ENCODE peak calls at places on chromosomes 11 and 22, in seven cellular contexts. V is K562, M is HCT116, O is SK-N-SH, D is H1, F is GM12878, I is HepG2. N is an unnamed sample.

GRCh38 chr11:131609921-131610320 is 239.5 kb downstream of the NTM start:
- DNase-seq in V (no peak), M (no peak), O (no peak), D (no peak), F (no peak), I (no peak), N (no peak)

GRCh38 chr11:13487661-13488030 is 8.2 kb downstream of the PTH start:
- DNase-seq in V (peak), M (peak), O (no peak), D (no peak), F (no peak), I (peak), N (peak)

GRCh38 chr11:125517116-125517804 is 21.2 kb upstream of the FEZ1 start:
- DNase-seq in V (peak), M (no peak), O (peak), D (peak), F (no peak), I (no peak), N (peak)

GRCh38 chr11:19821412-19821875 is 108.8 kb downstream of the NAV2 start:
- DNase-seq in V (no peak), M (no peak), O (no peak), D (no peak), F (no peak), I (peak), N (no peak)

GRCh38 chr11:119518746-119519382 is 95.9 kb upstream of the THY1 start:
- DNase-seq in V (peak), M (no peak), O (no peak), D (peak), F (no peak), I (no peak), N (peak)

GRCh38 chr11:131665344-131665968 is 295.0 kb downstream of the NTM start:
- DNase-seq in V (no peak), M (no peak), O (no peak), D (no peak), F (no peak), I (no peak), N (no peak)

GRCh38 chr11:65118097-65118837 is 766 bp upstream of the ZNHIT2 start:
- DNase-seq in V (no peak), M (no peak), O (no peak), D (no peak), F (no peak), I (no peak), N (no peak)

GRCh38 chr22:36222887-36223450 is 16.4 kb downstream of the APOL2 start:
- DNase-seq in V (no peak), M (no peak), O (no peak), D (no peak), F (no peak), I (no peak), N (no peak)

GRCh38 chr11:8167796-8168195 is 1.0 kb downstream of the RIC3 start:
- DNase-seq in V (no peak), M (no peak), O (no peak), D (no peak), F (no peak), I (no peak), N (peak)

GRCh38 chr22:37411655-37412054 is 15.6 kb downstream of the ELFN2 start:
- DNase-seq in V (no peak), M (no peak), O (no peak), D (no peak), F (no peak), I (no peak), N (no peak)

GRCh38 chr11:126956664-126957063 is 43.9 kb downstream of the KIRREL3 start:
- DNase-seq in V (no peak), M (no peak), O (no peak), D (no peak), F (no peak), I (no peak), N (no peak)

GRCh38 chr11:63869686-63870085 is 30.8 kb downstream of the MARK2 start:
- DNase-seq in V (no peak), M (no peak), O (no peak), D (no peak), F (no peak), I (no peak), N (no peak)

GRCh38 chr11:11538277-11538960 is 83.4 kb downstream of the GALNT18 start:
- DNase-seq in V (no peak), M (no peak), O (peak), D (no peak), F (no peak), I (no peak), N (no peak)

GRCh38 chr11:124812876-124813275 is 12.7 kb upstream of the MSANTD2 start:
- DNase-seq in V (no peak), M (no peak), O (no peak), D (no peak), F (no peak), I (no peak), N (no peak)

GRCh38 chr22:23178512-23179254 is 1.6 kb upstream of the BCR start:
- DNase-seq in V (peak), M (peak), O (peak), D (peak), F (no peak), I (no peak), N (peak)

GRCh38 chr11:3622521-3622920 is 19.3 kb downstream of the ART5 start:
- DNase-seq in V (no peak), M (no peak), O (no peak), D (no peak), F (no peak), I (no peak), N (no peak)

GRCh38 chr22:35476341-35476740 is 64.3 kb upstream of the RASD2 start:
- DNase-seq in V (no peak), M (no peak), O (no peak), D (no peak), F (no peak), I (no peak), N (no peak)

GRCh38 chr11:126391970-126392637 is 36.6 kb downstream of the ST3GAL4 start:
- DNase-seq in V (peak), M (no peak), O (no peak), D (no peak), F (peak), I (peak), N (peak)

GRCh38 chr22:46972901-46973831 is 210.7 kb downstream of the TBC1D22A start:
- DNase-seq in V (no peak), M (no peak), O (peak), D (no peak), F (no peak), I (no peak), N (no peak)

GRCh38 chr11:35154960-35155359 is 16.0 kb downstream of the CD44 start:
- DNase-seq in V (peak), M (no peak), O (no peak), D (no peak), F (no peak), I (no peak), N (no peak)

GRCh38 chr11:61392991-61393595 is 706 bp downstream of the TMEM216 start:
- DNase-seq in V (peak), M (no peak), O (peak), D (no peak), F (no peak), I (no peak), N (peak)

GRCh38 chr11:59878482-59878881 is at the start of gene OOSP3:
- DNase-seq in V (no peak), M (no peak), O (no peak), D (no peak), F (no peak), I (no peak), N (no peak)

GRCh38 chr22:40487663-40488249 is 117.4 kb downstream of the SGSM3 start:
- DNase-seq in V (peak), M (no peak), O (peak), D (no peak), F (no peak), I (peak), N (no peak)

GRCh38 chr11:1863352-1864215 is 10.7 kb downstream of the LSP1 start:
- DNase-seq in V (peak), M (peak), O (peak), D (no peak), F (no peak), I (peak), N (peak)

GRCh38 chr11:108788565-108789199 is 123.8 kb downstream of the DDX10 start:
- DNase-seq in V (peak), M (peak), O (no peak), D (no peak), F (no peak), I (peak), N (no peak)

GRCh38 chr22:26170795-26171194 is 1.5 kb downstream of the SEZ6L start:
- DNase-seq in V (peak), M (no peak), O (peak), D (no peak), F (no peak), I (no peak), N (no peak)

GRCh38 chr11:47358731-47359051 is 6.2 kb upstream of the MYBPC3 start:
- DNase-seq in V (no peak), M (no peak), O (no peak), D (no peak), F (no peak), I (no peak), N (no peak)

DNA sequence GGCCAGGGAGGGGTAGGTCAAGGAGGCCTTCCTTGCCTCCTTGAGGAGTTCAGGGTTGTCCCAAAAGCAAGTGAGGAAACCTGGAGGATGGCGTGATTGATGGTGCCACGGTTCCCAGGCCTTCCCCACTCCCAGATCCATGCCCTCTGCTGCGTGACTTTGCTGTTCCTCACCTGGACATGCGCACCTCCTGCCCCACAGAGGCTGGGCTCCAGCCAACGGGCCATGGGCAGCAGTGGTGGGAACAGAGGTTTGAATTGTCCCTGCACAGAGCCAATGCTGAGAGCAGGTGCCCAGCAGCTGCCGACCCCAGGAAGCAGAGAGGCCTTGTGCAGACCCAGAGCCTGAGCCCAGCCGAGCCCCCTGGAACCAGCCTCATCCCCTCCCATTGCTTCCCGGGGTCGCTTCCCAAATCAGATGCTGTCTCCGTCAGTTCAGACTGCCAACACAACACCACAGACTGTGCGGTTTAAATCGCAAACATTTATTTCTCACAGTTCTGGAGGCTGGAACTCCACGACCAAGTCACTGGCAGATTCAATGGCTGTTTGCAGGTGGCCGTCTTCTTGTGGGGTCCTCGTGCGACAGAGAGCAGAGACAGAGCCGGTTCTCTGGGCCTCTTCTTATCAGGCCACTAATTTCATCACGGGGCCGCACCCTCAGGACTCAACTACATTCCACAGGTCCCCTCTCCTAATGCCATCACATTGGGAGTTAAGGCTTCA is 6.2 kb upstream of the LINC01488 start:
- DNase-seq in V (no peak), M (no peak), O (no peak), D (no peak), F (no peak), I (no peak), N (no peak)
- TF ChIP-seq JUND in V (no peak), M (no peak), O (no peak), D (no peak), F (no peak), I (no peak), N (no peak)

GRCh38 chr11:96642584-96642983 is 252.8 kb downstream of the JRKL start:
- DNase-seq in V (no peak), M (no peak), O (no peak), D (no peak), F (no peak), I (no peak), N (no peak)
- TF ChIP-seq JUND in V (no peak), M (no peak), O (no peak), D (no peak), F (no peak), I (no peak), N (no peak)

GRCh38 chr11:40787243-40787642 is 672.2 kb downstream of the LRRC4C start:
- DNase-seq in V (no peak), M (no peak), O (no peak), D (no peak), F (no peak), I (no peak), N (no peak)
- TF ChIP-seq JUND in V (no peak), M (no peak), O (no peak), D (no peak), F (no peak), I (no peak), N (no peak)

GRCh38 chr11:73154178-73154577 is 12.1 kb upstream of the FCHSD2 start:
- DNase-seq in V (no peak), M (no peak), O (no peak), D (no peak), F (peak), I (no peak), N (no peak)
- TF ChIP-seq JUND in V (no peak), M (no peak), O (no peak), D (no peak), F (no peak), I (no peak), N (no peak)

GRCh38 chr11:38538866-38539651 is 1941.0 kb upstream of the RAG2 start:
- DNase-seq in V (peak), M (no peak), O (no peak), D (no peak), F (no peak), I (no peak), N (no peak)

GRCh38 chr11:38543951-38544350 is 1945.9 kb upstream of the RAG2 start:
- DNase-seq in V (peak), M (no peak), O (no peak), D (no peak), F (no peak), I (no peak), N (no peak)

GRCh38 chr11:38547464-38547863 is 1949.4 kb upstream of the RAG2 start:
- DNase-seq in V (no peak), M (no peak), O (no peak), D (no peak), F (no peak), I (no peak), N (no peak)

GRCh38 chr11:38543311-38543710 is 1945.3 kb upstream of the RAG2 start:
- DNase-seq in V (no peak), M (no peak), O (no peak), D (no peak), F (no peak), I (no peak), N (no peak)
- TF ChIP-seq JUND in V (no peak), M (no peak), O (no peak), D (no peak), F (no peak), I (no peak), N (no peak)

GRCh38 chr11:80462211-80462610 is 1021.4 kb upstream of the TENM4 start:
- DNase-seq in V (no peak), M (no peak), O (no peak), D (no peak), F (no peak), I (no peak), N (no peak)
- TF ChIP-seq JUND in V (no peak), M (no peak), O (no peak), D (no peak), F (no peak), I (no peak), N (no peak)

GRCh38 chr11:128692750-128693578 is 908 bp upstream of the FLI1 start:
- DNase-seq in V (no peak), M (no peak), O (peak), D (no peak), F (no peak), I (no peak), N (no peak)
- TF ChIP-seq JUND in V (no peak), M (no peak), O (no peak), D (no peak), F (no peak), I (no peak), N (no peak)

DNA sequence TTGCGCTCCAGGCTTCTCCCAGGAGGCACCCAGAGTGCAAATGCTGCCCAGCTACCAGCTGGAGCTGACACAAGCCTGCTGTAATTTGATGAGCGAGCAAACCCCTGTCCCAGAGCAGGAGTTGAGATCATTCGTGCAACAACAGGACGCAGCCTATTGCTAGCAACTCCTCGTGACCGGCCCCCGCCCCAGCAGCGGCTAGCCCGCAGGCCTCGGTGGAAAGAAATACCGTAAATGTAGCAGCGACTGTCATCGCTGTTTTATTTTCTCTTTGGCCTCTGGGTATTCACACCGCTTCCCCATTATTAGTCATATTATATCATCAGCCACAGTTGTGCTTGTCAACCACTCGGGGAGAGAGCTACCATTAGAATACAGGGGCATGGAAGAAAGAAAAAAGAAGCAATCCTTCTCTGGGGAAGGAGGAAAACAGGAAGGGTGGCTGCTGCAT is 59.2 kb upstream of the ATXN10 start:
- DNase-seq in V (no peak), M (no peak), O (no peak), D (no peak), F (no peak), I (no peak), N (no peak)
- TF ChIP-seq JUND in V (no peak), M (no peak), O (no peak), D (no peak), F (no peak), I (no peak), N (no peak)

N was measured in T47D.